ENCODE peak calls at places on chromosomes 5 and 9, in six cellular contexts. D is HTR-8/SVneo; C is activated naive CD4-positive, alpha-beta T cell treated with anti-CD3 and anti-CD28 coated beads for 36 hours; E is AG10803; V is HCT116; J is stimulated activated naive CD4-positive, alpha-beta T cell. W is an unnamed sample.

GRCh38 chr5:75274486-75274885 is 37.8 kb upstream of the ANKRD31 start:
- DNase-seq in E (no peak), D (no peak), J (no peak), C (no peak), V (no peak), W (no peak)

GRCh38 chr9:13278023-13278367 is 1.5 kb downstream of the MPDZ start:
- DNase-seq in J (no peak), V (no peak), D (no peak), C (no peak), E (no peak), W (no peak)

GRCh38 chr5:139762624-139763170 is 32.9 kb upstream of the PSD2 start:
- DNase-seq in V (no peak), C (no peak), D (no peak), J (no peak), E (no peak), W (no peak)

GRCh38 chr5:172147857-172148256 is 40.2 kb downstream of the STK10 start:
- DNase-seq in C (no peak), V (no peak), E (no peak), D (no peak), J (no peak), W (no peak)

GRCh38 chr5:66904189-66904588 is 292.4 kb downstream of the CD180 start:
- DNase-seq in J (no peak), E (no peak), C (no peak), D (no peak), V (no peak), W (no peak)

GRCh38 chr5:180817847-180818246 is 15.2 kb upstream of the MGAT1 start:
- DNase-seq in D (no peak), E (no peak), V (no peak), J (no peak), C (no peak), W (no peak)

GRCh38 chr5:119288364-119289047 is 67.3 kb upstream of the TNFAIP8 start:
- DNase-seq in C (no peak), D (no peak), E (no peak), J (no peak), V (no peak), W (no peak)

GRCh38 chr5:10424124-10424731 is 17.5 kb upstream of the ROPN1L start:
- DNase-seq in C (peak; percentile 43), V (peak; percentile 8), J (peak; percentile 15), D (peak; percentile 44), E (peak; percentile 48), W (no peak)